ENCODE peak calls at places on chromosome 12, in five cellular contexts. W is left ventricle myocardium inferior, K is AG04449, V is lower leg skin, P is lung. I is an unnamed sample.

GRCh38 chr12:3600951-3601350 is 109.9 kb downstream of the PRMT8 start:
- DNase-seq in W (no peak), P (no peak), V (no peak), K (no peak), I (no peak)

GRCh38 chr12:127487031-127487430 is 779.9 kb upstream of the TMEM132C start:
- DNase-seq in W (no peak), K (no peak), V (no peak), P (no peak), I (no peak)

GRCh38 chr12:4353785-4354208 is 25.7 kb downstream of the FGF23 start:
- DNase-seq in K (no peak), V (no peak), P (no peak), W (no peak), I (no peak)

GRCh38 chr12:43805149-43805856 is 814 bp downstream of the TWF1 start:
- DNase-seq in W (no peak), V (no peak), K (no peak), P (no peak), I (no peak)

GRCh38 chr12:78863482-78864427 is 819 bp upstream of the SYT1 start:
- DNase-seq in K (no peak), V (peak; percentile 85), W (peak; percentile 14), P (peak; percentile 33), I (no peak)

GRCh38 chr12:11658796-11659195 is 9.3 kb downstream of the ETV6 start:
- DNase-seq in P (no peak), K (peak; percentile 49), W (no peak), V (no peak), I (peak; percentile 51)

GRCh38 chr12:24565300-24565699 is 383.6 kb downstream of the BCAT1 start:
- DNase-seq in V (no peak), K (no peak), P (no peak), W (no peak), I (no peak)

GRCh38 chr12:92129609-92130008 is 16.0 kb downstream of the BTG1 start:
- DNase-seq in K (no peak), W (no peak), V (no peak), P (no peak), I (no peak)

GRCh38 chr12:96143392-96143791 is 50.8 kb upstream of the ELK3 start:
- DNase-seq in K (no peak), W (no peak), P (no peak), V (no peak), I (no peak)

GRCh38 chr12:12195516-12195915 is 71.3 kb downstream of the LRP6 start:
- DNase-seq in W (no peak), V (no peak), K (no peak), P (no peak), I (no peak)

GRCh38 chr12:57401165-57401564 is 29.7 kb downstream of the R3HDM2 start:
- DNase-seq in W (no peak), P (no peak), K (no peak), V (no peak), I (no peak)

GRCh38 chr12:65640489-65640901 is 183.8 kb upstream of the HMGA2 start:
- DNase-seq in P (no peak), V (no peak), W (no peak), K (no peak), I (peak; percentile 97)
- H3K4me3 ChIP-seq in P (no peak overlapping the region), V (no peak overlapping the region), W (no peak overlapping the region), K (no peak overlapping the region), I (no peak overlapping the region)

GRCh38 chr12:1205512-1206060 is 214.6 kb downstream of the ERC1 start:
- DNase-seq in P (no peak), V (no peak), W (no peak), K (no peak), I (no peak)

GRCh38 chr12:1206118-1206734 is 215.2 kb downstream of the ERC1 start:
- DNase-seq in K (no peak), V (no peak), W (no peak), P (no peak), I (no peak)

GRCh38 chr12:1203735-1204019 is 212.7 kb downstream of the ERC1 start:
- DNase-seq in P (no peak), W (no peak), K (no peak), V (no peak), I (no peak)

GRCh38 chr12:1207276-1207675 is 216.3 kb downstream of the ERC1 start:
- DNase-seq in V (no peak), P (no peak), K (no peak), W (no peak), I (no peak)

GRCh38 chr12:1204581-1205121 is 213.6 kb downstream of the ERC1 start:
- DNase-seq in V (no peak), K (no peak), W (no peak), P (no peak), I (no peak)
- H3K4me3 ChIP-seq in V (no peak overlapping the region), K (peak overlapping the region; percentile 30), W (peak overlapping the region; percentile 64), P (no peak overlapping the region), I (peak overlapping the region; percentile 28)

DNA sequence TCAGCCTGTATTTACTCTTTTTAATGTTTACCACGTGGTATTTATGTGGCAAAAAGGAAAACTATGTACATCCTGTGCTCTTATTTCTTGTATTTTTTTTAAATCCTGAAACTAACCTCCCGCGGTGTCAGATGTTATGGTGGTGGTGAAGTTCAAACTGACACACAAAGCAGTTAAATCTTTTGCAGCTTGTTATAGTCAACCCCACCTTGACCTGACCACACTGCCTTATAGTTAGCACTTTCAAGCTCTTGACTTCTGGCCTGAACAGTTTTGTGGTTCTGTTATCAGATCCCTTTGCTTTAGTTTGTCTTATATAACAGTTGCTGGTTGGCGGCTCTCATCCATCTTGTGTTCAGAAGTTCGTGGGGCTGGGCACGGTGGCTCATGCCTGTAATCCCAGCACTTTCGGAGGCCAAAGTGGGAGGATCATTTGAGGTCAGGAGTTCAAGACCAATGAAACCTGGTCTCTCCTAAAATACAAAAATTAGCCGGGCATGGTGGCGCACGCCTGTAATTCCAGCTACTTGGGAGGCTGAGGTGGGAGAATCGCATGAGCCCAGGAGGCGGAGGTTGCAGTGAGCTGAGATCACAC is 2.1 kb downstream of the UNG start:
- DNase-seq in P (no peak), K (no peak), W (no peak), V (peak; percentile 75), I (no peak)
- H3K4me3 ChIP-seq in P (no peak overlapping the region), K (peak overlapping the region; percentile 79), W (peak overlapping the region; percentile 76), V (no peak overlapping the region), I (peak overlapping the region; percentile 77)

GRCh38 chr12:132246997-132247717 is 82.2 kb downstream of the GALNT9 start:
- DNase-seq in W (no peak), V (no peak), P (no peak), K (no peak), I (no peak)
- H3K4me3 ChIP-seq in W (no peak overlapping the region), V (no peak overlapping the region), P (no peak overlapping the region), K (no peak overlapping the region), I (no peak overlapping the region)

GRCh38 chr12:8917751-8918150 is 3.4 kb downstream of the PHC1 start:
- DNase-seq in V (no peak), K (no peak), P (no peak), W (no peak), I (no peak)

GRCh38 chr12:8914716-8915526 is 612 bp downstream of the PHC1 start:
- DNase-seq in P (peak; percentile 59), V (peak; percentile 88), K (no peak), W (peak; percentile 40), I (no peak)

GRCh38 chr12:8916154-8916553 is 1.8 kb downstream of the PHC1 start:
- DNase-seq in V (no peak), W (no peak), K (no peak), P (no peak), I (no peak)

GRCh38 chr12:8913702-8914032 is 642 bp upstream of the PHC1 start:
- DNase-seq in K (no peak), W (no peak), P (no peak), V (no peak), I (no peak)

DNA sequence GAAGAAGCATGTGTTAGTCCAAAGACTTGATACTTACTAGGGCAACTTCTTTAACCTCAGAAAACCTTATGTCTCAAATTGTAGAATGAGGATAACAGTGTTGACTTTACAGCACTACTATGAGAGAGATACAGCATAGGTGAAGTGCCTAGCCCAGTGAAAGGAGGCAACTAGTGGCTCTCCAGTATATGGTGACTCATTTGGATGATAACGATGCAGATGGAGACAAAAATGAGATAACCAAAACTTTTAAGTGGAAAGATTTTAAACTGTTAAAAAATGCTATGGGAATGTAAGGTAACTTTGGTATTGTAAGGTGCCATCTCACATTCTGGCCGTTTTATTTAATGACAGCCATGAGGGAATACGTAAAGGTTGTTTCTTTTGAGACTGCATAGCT is 2.7 kb downstream of the PHC1 start:
- DNase-seq in K (no peak), W (no peak), P (no peak), V (no peak), I (no peak)
- H3K4me3 ChIP-seq in K (no peak overlapping the region), W (no peak overlapping the region), P (no peak overlapping the region), V (no peak overlapping the region), I (no peak overlapping the region)

DNA sequence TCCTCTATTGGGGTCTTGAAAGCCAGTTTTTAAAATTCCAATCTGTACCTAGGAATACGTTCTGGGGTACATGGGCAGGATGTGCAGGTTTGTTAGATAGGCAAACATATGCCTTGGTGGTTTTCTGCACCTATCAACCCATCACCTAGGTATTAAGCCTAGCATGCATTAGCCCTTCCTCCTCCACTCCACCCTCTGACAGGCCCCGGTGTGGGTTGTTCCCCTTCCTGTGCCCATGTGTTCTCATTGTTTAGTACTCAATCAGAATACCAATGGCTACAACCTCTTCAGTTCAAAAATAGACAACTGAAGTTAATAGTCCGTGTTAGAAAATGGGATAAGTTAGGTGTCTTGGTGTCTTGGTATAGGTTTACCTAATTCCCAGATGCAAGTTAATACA is 3.4 kb downstream of the NTS start:
- DNase-seq in W (no peak), V (no peak), K (no peak), P (no peak), I (no peak)
- H3K4me3 ChIP-seq in W (no peak overlapping the region), V (no peak overlapping the region), K (no peak overlapping the region), P (no peak overlapping the region), I (no peak overlapping the region)

GRCh38 chr12:53299101-53299453 is 418 bp upstream of the MYG1 start:
- DNase-seq in K (no peak), V (no peak), W (no peak), P (peak; percentile 35), I (peak; percentile 39)
- H3K4me3 ChIP-seq in K (peak overlapping the region; percentile 93), V (no peak overlapping the region), W (peak overlapping the region; percentile 84), P (no peak overlapping the region), I (peak overlapping the region; percentile 92)

GRCh38 chr12:15546102-15546701 is 223.9 kb downstream of the PTPRO start:
- DNase-seq in V (no peak), W (no peak), K (no peak), P (no peak), I (no peak)
- H3K4me3 ChIP-seq in V (no peak overlapping the region), W (peak overlapping the region; percentile 15), K (no peak overlapping the region), P (no peak overlapping the region), I (no peak overlapping the region)

GRCh38 chr12:7058163-7058845 is 2.2 kb upstream of the C1S start:
- DNase-seq in P (no peak), K (no peak), V (no peak), W (no peak), I (no peak)
- H3K4me3 ChIP-seq in P (no peak overlapping the region), K (no peak overlapping the region), V (no peak overlapping the region), W (no peak overlapping the region), I (no peak overlapping the region)